ENCODE peak calls at places on chromosomes 3 and 15, in four cellular contexts. Y is HFF-Myc, A is A549, I is cardiac fibroblast. W is an unnamed sample.

GRCh38 chr3:49427581-49427980 is 1.5 kb downstream of the NICN1 start:
- DNase-seq in Y (no peak), A (no peak), I (no peak), W (no peak)

GRCh38 chr3:162096874-162097273 is 600.3 kb downstream of the OTOL1 start:
- DNase-seq in Y (no peak), A (no peak), I (peak; percentile 27), W (peak; percentile 23)

GRCh38 chr15:48394172-48394571 is 62.9 kb downstream of the DUT start:
- DNase-seq in Y (no peak), A (no peak), I (no peak), W (no peak)

GRCh38 chr3:40623567-40623966 is 98.8 kb downstream of the ZNF621 start:
- DNase-seq in Y (no peak), A (no peak), I (peak; percentile 11), W (peak; percentile 40)

GRCh38 chr3:115512565-115513410 is 110.5 kb upstream of the GAP43 start:
- DNase-seq in Y (peak; percentile 21), A (peak; percentile 11), I (peak; percentile 49), W (peak; percentile 21)

GRCh38 chr3:147119346-147119745 is 287.0 kb downstream of the ZIC4 start:
- DNase-seq in Y (no peak), A (no peak), I (no peak), W (no peak)

GRCh38 chr15:45112592-45113379 is 1.2 kb downstream of the DUOX2 start:
- DNase-seq in Y (no peak), A (no peak), I (no peak), W (no peak)

GRCh38 chr15:40957581-40958051 is 4.3 kb downstream of the CHAC1 start:
- DNase-seq in Y (no peak), A (no peak), I (no peak), W (peak; percentile 50)

GRCh38 chr3:194602580-194603300 is 30.5 kb downstream of the TMEM44 start:
- DNase-seq in Y (no peak), A (no peak), I (no peak), W (no peak)

GRCh38 chr3:83902842-83903241 is 1055.9 kb upstream of the CADM2 start:
- DNase-seq in Y (no peak), A (no peak), I (no peak), W (no peak)

GRCh38 chr15:41568350-41569017 is 9.5 kb downstream of the TYRO3 start:
- DNase-seq in Y (no peak), A (peak; percentile 20), I (peak; percentile 31), W (no peak)

GRCh38 chr3:152073267-152073666 is 195.5 kb upstream of the MBNL1 start:
- DNase-seq in Y (no peak), A (no peak), I (peak; percentile 84), W (peak; percentile 6)

GRCh38 chr3:4940985-4941384 is 38.3 kb upstream of the BHLHE40 start:
- DNase-seq in Y (no peak), A (no peak), I (no peak), W (no peak)

GRCh38 chr3:171168086-171168485 is 141.6 kb upstream of the SLC2A2 start:
- DNase-seq in Y (no peak), A (peak; percentile 67), I (peak; percentile 41), W (peak; percentile 51)

GRCh38 chr3:114218578-114219185 is 18.7 kb downstream of the ZNF80 start:
- DNase-seq in Y (no peak), A (no peak), I (no peak), W (no peak)

GRCh38 chr15:69758291-69758771 is 305.7 kb downstream of the RPLP1 start:
- DNase-seq in Y (peak; percentile 56), A (no peak), I (peak; percentile 22), W (no peak)

GRCh38 chr3:194245975-194246561 is 105.1 kb downstream of the CPN2 start:
- DNase-seq in Y (no peak), A (no peak), I (peak; percentile 49), W (no peak)

GRCh38 chr3:152737021-152737908 is 97.7 kb upstream of the P2RY1 start:
- DNase-seq in Y (peak; percentile 2), A (peak; percentile 3), I (peak; percentile 88), W (peak; percentile 81)

GRCh38 chr15:77650285-77650684 is 17.6 kb upstream of the LINGO1 start:
- DNase-seq in Y (no peak), A (peak; percentile 41), I (peak; percentile 16), W (no peak)

GRCh38 chr3:61563614-61564404 is 2.4 kb downstream of the PTPRG start:
- DNase-seq in Y (no peak), A (no peak), I (no peak), W (no peak)

GRCh38 chr3:16509721-16510619 is 3.5 kb downstream of the RFTN1 start:
- DNase-seq in Y (no peak), A (no peak), I (no peak), W (no peak)

GRCh38 chr3:170344971-170345370 is 12.5 kb upstream of the SKIL start:
- DNase-seq in Y (no peak), A (no peak), I (peak; percentile 40), W (no peak)

GRCh38 chr3:8552223-8552762 is 50.7 kb downstream of the LMCD1 start:
- DNase-seq in Y (no peak), A (no peak), I (no peak), W (no peak)

DNA sequence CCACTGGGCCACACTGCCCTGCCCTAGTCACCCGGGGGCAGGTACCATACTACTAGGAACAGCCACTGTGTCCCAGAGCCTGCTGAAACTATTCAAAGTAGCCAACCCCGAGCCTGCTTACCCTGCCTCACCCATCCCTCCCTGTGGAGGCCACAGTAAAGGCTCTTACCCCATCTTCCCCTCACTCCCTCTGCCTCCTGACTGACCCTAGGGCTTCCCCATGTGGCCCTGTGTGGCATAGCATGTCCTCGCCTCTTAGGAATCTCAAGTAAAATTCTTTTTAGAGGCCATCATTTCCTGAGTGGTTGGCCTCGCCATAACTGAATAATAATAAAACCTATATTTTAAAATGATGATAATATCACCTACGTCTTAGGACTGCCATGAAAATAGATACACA is 112.2 kb upstream of the SLC6A11 start:
- DNase-seq in Y (no peak), A (peak; percentile 52), I (peak; percentile 50), W (peak; percentile 42)
- TF ChIP-seq CTCF in Y (peak; percentile 13), A (no peak), I (peak; percentile 45), W (peak; percentile 18)

GRCh38 chr3:14547693-14548092 is 7.6 kb upstream of the GRIP2 start:
- DNase-seq in Y (no peak), A (no peak), I (no peak), W (no peak)

GRCh38 chr3:14548321-14548729 is 8.2 kb upstream of the GRIP2 start:
- DNase-seq in Y (peak; percentile 32), A (peak; percentile 67), I (peak; percentile 67), W (peak; percentile 66)

GRCh38 chr3:14550181-14550580 is 10.0 kb upstream of the GRIP2 start:
- DNase-seq in Y (no peak), A (no peak), I (no peak), W (no peak)

GRCh38 chr3:14550651-14551611 is 10.8 kb upstream of the GRIP2 start:
- DNase-seq in Y (no peak), A (no peak), I (peak; percentile 20), W (no peak)

GRCh38 chr3:14549256-14549931 is 9.3 kb upstream of the GRIP2 start:
- DNase-seq in Y (no peak), A (peak; percentile 41), I (peak; percentile 24), W (peak; percentile 30)
- TF ChIP-seq CTCF in Y (peak; percentile 16), A (peak; percentile 31), I (peak; percentile 23), W (no peak)

GRCh38 chr3:139455855-139456254 is 20.5 kb downstream of the RBP2 start:
- DNase-seq in Y (no peak), A (no peak), I (no peak), W (no peak)
- TF ChIP-seq CTCF in Y (peak; percentile 15), A (no peak), I (peak; percentile 10), W (no peak)

GRCh38 chr3:111012388-111013248 is 59.0 kb upstream of the NECTIN3 start:
- DNase-seq in Y (no peak), A (peak; percentile 24), I (peak; percentile 18), W (peak; percentile 60)
- TF ChIP-seq CTCF in Y (peak; percentile 27), A (no peak), I (peak; percentile 9), W (no peak)

DNA sequence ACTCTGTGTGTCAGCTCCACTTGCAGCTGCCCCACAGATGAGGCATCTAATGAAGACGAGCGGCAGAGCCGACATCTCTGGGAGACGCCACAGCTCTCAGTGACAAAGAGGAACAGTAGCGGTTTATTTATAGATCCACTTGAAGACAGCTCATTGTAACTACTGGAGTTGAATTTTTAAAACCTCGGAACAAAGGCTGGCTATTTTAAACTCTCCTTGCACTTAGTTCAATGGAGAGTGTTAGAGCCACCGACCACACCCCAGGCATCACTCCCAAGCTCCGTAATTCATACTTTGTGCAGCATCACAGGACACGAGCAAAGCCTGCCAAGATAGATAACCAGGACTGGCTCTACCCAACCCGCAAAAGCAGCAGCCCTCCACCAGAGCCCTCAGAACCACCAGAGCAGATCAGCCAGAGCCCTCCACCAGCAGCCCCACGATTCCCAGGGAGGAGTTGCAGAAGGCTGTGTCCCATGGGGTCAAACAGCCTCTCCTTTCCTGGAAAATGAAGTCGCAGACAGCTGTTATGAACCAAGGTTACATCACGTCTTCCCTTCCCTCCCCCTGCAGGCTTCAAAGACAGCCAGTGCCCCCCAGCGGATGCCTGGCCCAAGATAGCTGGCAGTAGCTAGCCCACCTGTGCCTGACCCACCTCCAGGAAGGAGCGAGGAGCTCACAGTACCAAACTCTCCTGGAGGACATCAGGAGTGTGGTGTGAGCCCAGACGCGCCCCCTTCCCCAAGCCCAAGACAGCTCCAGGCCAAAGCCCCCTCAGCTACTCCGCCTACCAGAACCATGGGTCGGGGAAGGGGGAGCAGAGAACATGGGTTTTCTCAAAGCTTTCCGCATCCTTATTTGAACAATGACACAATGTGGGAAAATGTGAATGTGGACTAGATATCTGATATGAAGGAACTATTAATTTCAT is 45.7 kb downstream of the POC1A start:
- DNase-seq in Y (no peak), A (no peak), I (peak; percentile 55), W (no peak)
- TF ChIP-seq CTCF in Y (peak; percentile 22), A (no peak), I (peak; percentile 59), W (no peak)

DNA sequence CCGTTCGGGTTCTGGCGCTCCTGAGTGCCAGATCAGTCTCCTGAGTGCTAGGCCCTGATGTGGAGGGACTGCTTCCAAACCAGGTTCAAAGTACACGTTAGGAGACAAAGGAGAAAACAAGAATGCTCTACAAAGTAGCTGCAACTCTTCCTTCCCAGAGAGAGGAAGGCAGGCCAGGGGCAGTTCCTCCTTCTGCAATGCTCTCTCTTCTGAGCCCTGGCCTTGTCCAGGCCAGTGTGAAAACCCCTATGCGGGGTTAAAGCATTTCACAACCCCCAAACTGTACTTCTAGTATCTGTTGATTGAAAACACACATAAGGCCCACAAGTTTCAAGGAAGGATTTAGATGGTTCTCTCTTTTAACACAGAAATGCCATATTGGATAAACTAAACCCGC is 9.7 kb upstream of the CALML4 start:
- DNase-seq in Y (no peak), A (no peak), I (no peak), W (no peak)
- TF ChIP-seq CTCF in Y (no peak), A (no peak), I (no peak), W (no peak)

GRCh38 chr15:25796395-25796794 is 66.7 kb downstream of the ATP10A start:
- DNase-seq in Y (no peak), A (no peak), I (no peak), W (no peak)

GRCh38 chr15:25795712-25796111 is 67.4 kb downstream of the ATP10A start:
- DNase-seq in Y (no peak), A (no peak), I (no peak), W (no peak)

GRCh38 chr15:25797035-25797434 is 66.1 kb downstream of the ATP10A start:
- DNase-seq in Y (no peak), A (no peak), I (no peak), W (no peak)

GRCh38 chr15:25793354-25794050 is 69.6 kb downstream of the ATP10A start:
- DNase-seq in Y (no peak), A (no peak), I (no peak), W (no peak)

GRCh38 chr15:25795061-25795460 is 68.1 kb downstream of the ATP10A start:
- DNase-seq in Y (no peak), A (no peak), I (no peak), W (no peak)
- TF ChIP-seq CTCF in Y (no peak), A (no peak), I (no peak), W (no peak)

W was measured in MCF 10A.